ENCODE peak calls at places on chromosomes 6 and 20, in eight cellular contexts. G is CD8-positive, alpha-beta memory T cell; P is Kasumi-1; V is dermis microvascular lymphatic vessel endothelial cell; J is fibroblast of mammary gland; L is globus pallidus; M is LHCN-M2; C is neural crest cell. Q is an unnamed sample.

GRCh38 chr6:122026572-122027369 is 372.7 kb upstream of the HSF2 start:
- DNase-seq in G (no peak), P (no peak), V (no peak), J (no peak), L (no peak), M (no peak), C (no peak), Q (no peak)

GRCh38 chr6:130927305-130927704 is 100.1 kb downstream of the SMLR1 start:
- DNase-seq in G (no peak), P (no peak), V (no peak), J (no peak), L (no peak), M (no peak), C (no peak), Q (no peak)

GRCh38 chr20:40497781-40498691 is 191.0 kb downstream of the MAFB start:
- DNase-seq in G (no peak), P (peak), V (no peak), J (peak), L (peak), M (no peak), C (no peak), Q (peak)

GRCh38 chr6:26490576-26490964 is 9.5 kb upstream of the BTN1A1 start:
- DNase-seq in G (no peak), P (no peak), V (no peak), J (no peak), L (no peak), M (no peak), C (no peak), Q (no peak)

GRCh38 chr20:49557449-49557848 is 10.5 kb downstream of the PTGIS start:
- DNase-seq in G (no peak), P (no peak), V (no peak), J (peak), L (no peak), M (no peak), C (no peak), Q (no peak)

GRCh38 chr6:3278691-3279090 is 19.9 kb downstream of the PSMG4 start:
- DNase-seq in G (no peak), P (no peak), V (no peak), J (no peak), L (no peak), M (no peak), C (no peak), Q (no peak)

GRCh38 chr6:89707766-89708165 is 69.2 kb upstream of the LYRM2 start:
- DNase-seq in G (no peak), P (no peak), V (no peak), J (no peak), L (no peak), M (no peak), C (no peak), Q (no peak)

GRCh38 chr20:41513829-41514228 is 104.3 kb downstream of the CHD6 start:
- DNase-seq in G (no peak), P (no peak), V (no peak), J (no peak), L (no peak), M (no peak), C (no peak), Q (no peak)

GRCh38 chr20:37636212-37636975 is 57.4 kb upstream of the CTNNBL1 start:
- DNase-seq in G (no peak), P (no peak), V (no peak), J (no peak), L (no peak), M (no peak), C (no peak), Q (no peak)

GRCh38 chr6:112984899-112985298 is 637.8 kb downstream of the RFPL4B start:
- DNase-seq in G (no peak), P (no peak), V (no peak), J (no peak), L (no peak), M (no peak), C (no peak), Q (no peak)

GRCh38 chr6:42271834-42272805 is 54.5 kb upstream of the MRPS10 start:
- DNase-seq in G (no peak), P (no peak), V (no peak), J (no peak), L (no peak), M (no peak), C (no peak), Q (no peak)

GRCh38 chr6:72643214-72643613 is 21.4 kb downstream of the KCNQ5 start:
- DNase-seq in G (no peak), P (no peak), V (no peak), J (no peak), L (no peak), M (peak), C (no peak), Q (no peak)

GRCh38 chr20:24388828-24389325 is 80.6 kb upstream of the SYNDIG1 start:
- DNase-seq in G (no peak), P (no peak), V (no peak), J (no peak), L (no peak), M (no peak), C (no peak), Q (no peak)

GRCh38 chr6:25404693-25405169 is 125.6 kb downstream of the CARMIL1 start:
- DNase-seq in G (peak), P (peak), V (no peak), J (no peak), L (no peak), M (no peak), C (no peak), Q (peak)

GRCh38 chr6:140446241-140446640 is 1071.8 kb upstream of the CITED2 start:
- DNase-seq in G (no peak), P (no peak), V (no peak), J (no peak), L (no peak), M (no peak), C (no peak), Q (no peak)

GRCh38 chr6:52363222-52363867 is 1.4 kb downstream of the PAQR8 start:
- DNase-seq in G (no peak), P (no peak), V (no peak), J (no peak), L (peak), M (no peak), C (no peak), Q (no peak)

GRCh38 chr6:139765825-139766285 is 391.4 kb upstream of the CITED2 start:
- DNase-seq in G (no peak), P (no peak), V (no peak), J (peak), L (no peak), M (peak), C (no peak), Q (no peak)

GRCh38 chr20:25148181-25148981 is 47.1 kb upstream of the ENTPD6 start:
- DNase-seq in G (peak), P (no peak), V (peak), J (peak), L (no peak), M (peak), C (no peak), Q (no peak)

GRCh38 chr6:80605165-80605989 is 498.9 kb downstream of the BCKDHB start:
- DNase-seq in G (no peak), P (peak), V (peak), J (peak), L (peak), M (peak), C (peak), Q (no peak)

GRCh38 chr6:166848979-166849756 is 107.2 kb downstream of the RNASET2 start:
- DNase-seq in G (no peak), P (no peak), V (no peak), J (no peak), L (no peak), M (no peak), C (no peak), Q (no peak)

GRCh38 chr6:75243333-75244062 is at the start of gene COX7A2:
- DNase-seq in G (peak), P (peak), V (peak), J (peak), L (peak), M (peak), C (peak), Q (peak)

GRCh38 chr6:168837231-168837903 is 396.4 kb downstream of the SMOC2 start:
- DNase-seq in G (no peak), P (no peak), V (no peak), J (no peak), L (no peak), M (no peak), C (no peak), Q (no peak)

GRCh38 chr6:24140572-24140971 is 14.6 kb downstream of the NRSN1 start:
- DNase-seq in G (no peak), P (no peak), V (peak), J (no peak), L (peak), M (no peak), C (no peak), Q (no peak)

GRCh38 chr20:17888044-17888443 is 80.5 kb downstream of the SNX5 start:
- DNase-seq in G (no peak), P (no peak), V (no peak), J (no peak), L (no peak), M (no peak), C (no peak), Q (no peak)

GRCh38 chr6:52640170-52640569 is 30.7 kb upstream of the TMEM14A start:
- DNase-seq in G (no peak), P (no peak), V (no peak), J (peak), L (peak), M (no peak), C (peak), Q (no peak)

Q was measured in GM06990.